ENCODE peak calls at places on chromosomes 6 and 20, in eight cellular contexts. U is breast epithelium, Y is testis, P is body of pancreas, H is spleen, G is transverse colon, L is K562, Q is A549. N is an unnamed sample.

GRCh38 chr6:75206338-75207210 is 721 bp upstream of the COL12A1 start:
- DNase-seq in G (no peak), P (no peak), Q (no peak), H (peak; percentile 64), L (no peak), U (no peak), Y (no peak), N (peak; percentile 47)

GRCh38 chr6:79438015-79438414 is 99.2 kb downstream of the LCA5 start:
- DNase-seq in H (no peak), U (no peak), G (no peak), Y (peak; percentile 18), P (no peak), Q (no peak), L (no peak), N (no peak)

GRCh38 chr6:42467651-42468050 is 15.9 kb upstream of the TRERF1 start:
- DNase-seq in Y (no peak), G (no peak), Q (no peak), H (no peak), L (peak; percentile 51), U (no peak), P (no peak), N (no peak)

GRCh38 chr6:68679399-68679798 is 44.3 kb downstream of the ADGRB3 start:
- DNase-seq in H (no peak), G (no peak), L (no peak), Q (no peak), P (no peak), Y (no peak), U (no peak), N (no peak)

GRCh38 chr6:5260111-5260620 is 584 bp downstream of the LYRM4 start:
- DNase-seq in U (peak; percentile 55), P (peak; percentile 75), Q (peak; percentile 73), H (peak; percentile 93), L (peak; percentile 88), G (peak; percentile 72), Y (peak; percentile 71), N (peak; percentile 40)

GRCh38 chr6:85273870-85274269 is 176.0 kb upstream of the NT5E start:
- DNase-seq in G (no peak), Y (no peak), U (no peak), Q (no peak), L (no peak), P (no peak), H (no peak), N (no peak)

GRCh38 chr6:89430563-89430962 is 2.4 kb upstream of the ANKRD6 start:
- DNase-seq in G (no peak), L (no peak), U (no peak), H (no peak), P (peak; percentile 53), Y (no peak), Q (no peak), N (no peak)

GRCh38 chr20:38485041-38485440 is 12.4 kb downstream of the RALGAPB start:
- DNase-seq in Q (no peak), Y (no peak), L (no peak), P (no peak), G (no peak), U (no peak), H (no peak), N (no peak)

GRCh38 chr6:90008908-90009501 is 114.7 kb downstream of the GJA10 start:
- DNase-seq in L (no peak), P (no peak), G (no peak), H (no peak), Q (no peak), Y (no peak), U (no peak), N (no peak)

GRCh38 chr6:9028086-9028485 is 592.7 kb upstream of the SLC35B3 start:
- DNase-seq in Y (no peak), Q (no peak), U (no peak), H (no peak), G (no peak), P (no peak), L (no peak), N (no peak)

DNA sequence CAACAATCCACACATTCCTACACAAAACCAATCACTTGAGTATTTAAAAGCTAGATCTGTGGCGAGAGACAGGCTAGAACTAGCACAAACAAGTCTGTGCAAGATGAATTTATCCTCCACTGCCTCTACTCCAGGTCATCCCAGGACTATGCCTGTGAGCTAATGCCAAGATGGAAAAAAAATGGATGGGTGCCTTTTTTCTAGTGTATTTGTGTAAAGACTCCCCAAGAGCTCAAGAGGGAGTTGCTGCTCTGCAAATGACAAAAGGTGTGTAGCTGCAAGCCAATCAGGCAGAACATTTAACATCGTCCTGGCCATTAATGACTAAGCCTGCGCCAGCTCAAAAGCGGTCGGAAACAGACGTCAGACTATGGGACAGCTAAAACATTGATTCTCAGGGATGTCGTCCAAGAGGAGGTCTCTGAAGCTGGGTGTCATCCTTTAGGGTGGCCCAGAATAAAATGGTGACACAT is 21.9 kb downstream of the ATXN1 start:
- DNase-seq in U (no peak), H (no peak), P (no peak), L (no peak), Y (no peak), G (no peak), Q (no peak), N (no peak)
- H3K27ac ChIP-seq in U (peak overlapping the region; percentile 5), H (peak overlapping the region; percentile 3), P (no peak overlapping the region), L (no peak overlapping the region), Y (no peak overlapping the region), G (peak overlapping the region; percentile 38), Q (no peak overlapping the region), N (no peak overlapping the region)

DNA sequence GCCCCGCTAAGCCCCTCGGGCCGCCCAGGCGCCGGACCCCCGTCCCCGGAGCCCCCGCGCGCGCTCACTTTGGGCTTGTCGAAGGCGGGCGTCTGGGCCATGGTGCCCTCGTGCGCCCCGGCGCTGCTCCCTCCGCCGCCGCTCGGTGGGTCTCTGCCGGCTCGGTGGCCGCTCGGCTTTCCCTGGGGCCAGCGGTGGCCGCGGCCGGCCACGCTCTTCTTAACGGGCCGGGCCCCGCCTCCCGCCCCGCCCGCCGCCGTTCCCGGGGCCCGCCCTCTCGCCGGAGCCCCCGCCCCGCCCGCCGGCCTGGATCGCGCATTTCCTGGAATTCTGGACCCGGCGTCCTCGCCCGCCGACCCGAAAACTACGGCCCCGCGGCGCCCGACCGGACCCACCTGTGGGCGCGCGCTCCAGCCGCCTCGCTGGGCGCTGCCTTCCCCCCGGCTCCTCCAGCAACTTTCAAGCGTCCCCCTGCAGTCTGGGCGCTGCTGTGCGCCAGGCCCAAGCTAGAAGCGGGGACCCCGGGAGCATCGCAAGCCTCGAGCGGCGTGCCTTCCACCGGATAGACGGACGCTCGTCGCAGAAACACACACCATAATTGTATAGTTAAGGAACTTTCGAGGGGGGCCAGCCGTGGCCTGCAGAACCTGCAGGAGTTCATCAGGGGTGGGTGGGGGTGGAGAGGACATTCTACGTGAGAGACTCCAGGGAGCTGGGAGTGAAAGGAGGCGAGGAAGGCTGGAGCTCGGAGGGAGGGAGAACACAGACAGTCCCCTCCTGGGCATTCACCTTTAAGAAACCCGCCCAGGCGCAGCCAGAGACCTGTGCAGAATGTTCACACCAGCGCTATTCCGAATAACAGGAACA is at the start of gene ADA:
- DNase-seq in Y (peak; percentile 64), U (no peak), H (peak; percentile 90), P (peak; percentile 74), G (peak; percentile 79), L (peak; percentile 66), Q (peak; percentile 62), N (peak; percentile 67)
- TF ChIP-seq POLR2A in Y (no peak), U (no peak), H (no peak), P (no peak), G (no peak), L (no peak), Q (peak; percentile 80), N (peak; percentile 23)

GRCh38 chr6:158337332-158337731 is 25.1 kb downstream of the TULP4 start:
- DNase-seq in H (no peak), L (no peak), U (no peak), Y (no peak), Q (no peak), G (no peak), P (no peak), N (no peak)
- H3K27ac ChIP-seq in H (no peak overlapping the region), L (no peak overlapping the region), U (no peak overlapping the region), Y (no peak overlapping the region), Q (no peak overlapping the region), G (no peak overlapping the region), P (no peak overlapping the region), N (no peak overlapping the region)

GRCh38 chr6:36352477-36353157 is 15.9 kb upstream of the BNIP5 start:
- DNase-seq in U (no peak), H (no peak), Y (no peak), L (no peak), Q (no peak), G (no peak), P (no peak), N (no peak)

GRCh38 chr6:36350082-36350481 is 13.4 kb upstream of the BNIP5 start:
- DNase-seq in L (no peak), H (no peak), Y (no peak), P (no peak), G (no peak), Q (no peak), U (no peak), N (no peak)

GRCh38 chr6:36351152-36351571 is 14.5 kb upstream of the BNIP5 start:
- DNase-seq in P (no peak), G (no peak), Y (peak; percentile 63), H (no peak), Q (no peak), U (no peak), L (peak; percentile 66), N (peak; percentile 20)

GRCh38 chr6:36349240-36349639 is 12.6 kb upstream of the BNIP5 start:
- DNase-seq in U (no peak), Q (no peak), Y (no peak), G (peak; percentile 75), P (peak; percentile 54), H (no peak), L (peak; percentile 65), N (no peak)

GRCh38 chr6:36350681-36351091 is 14.0 kb upstream of the BNIP5 start:
- DNase-seq in L (peak; percentile 88), G (no peak), H (no peak), Y (peak; percentile 85), Q (no peak), P (peak; percentile 36), U (no peak), N (peak; percentile 78)
- TF ChIP-seq POLR2A in L (no peak), G (no peak), H (no peak), Y (no peak), Q (no peak), P (no peak), U (no peak), N (no peak)

DNA sequence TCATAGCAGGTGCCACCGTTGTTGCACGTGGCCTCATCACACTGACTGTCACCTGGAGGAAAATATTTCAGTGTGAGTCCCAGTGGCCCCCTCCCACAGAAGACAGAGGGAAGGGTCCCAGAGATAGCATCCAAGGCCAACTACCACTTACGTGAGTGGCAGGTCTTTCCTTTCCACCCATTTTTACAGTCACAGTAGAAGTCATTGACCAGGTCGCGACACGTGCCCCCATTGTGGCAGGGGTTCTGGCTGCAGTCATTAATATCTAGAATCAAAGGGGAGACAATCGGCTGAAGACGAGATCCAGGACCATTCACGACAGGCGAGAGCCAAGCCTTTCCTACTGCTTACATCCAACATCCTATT is 28.6 kb downstream of the JAG1 start:
- DNase-seq in Y (no peak), Q (no peak), L (no peak), P (no peak), U (no peak), H (no peak), G (peak; percentile 5), N (no peak)
- H3K27ac ChIP-seq in Y (no peak overlapping the region), Q (no peak overlapping the region), L (no peak overlapping the region), P (no peak overlapping the region), U (no peak overlapping the region), H (no peak overlapping the region), G (no peak overlapping the region), N (no peak overlapping the region)

GRCh38 chr20:297925-298754 is 770 bp downstream of the ZCCHC3 start:
- DNase-seq in H (peak; percentile 92), P (peak; percentile 70), L (peak; percentile 70), U (peak; percentile 61), Y (peak; percentile 60), Q (peak; percentile 83), G (peak; percentile 84), N (peak; percentile 66)
- TF ChIP-seq POLR2A in H (no peak), P (peak; percentile 21), L (peak; percentile 62), U (no peak), Y (no peak), Q (peak; percentile 54), G (peak; percentile 75), N (peak; percentile 18)